ENCODE peak calls at places on chromosomes 13 and 19, in eight cellular contexts. T is K562, X is astrocyte of the spinal cord, U is heart left ventricle, L is body of pancreas, A is dorsolateral prefrontal cortex, C is psoas muscle, I is brain microvascular endothelial cell. V is an unnamed sample.

GRCh38 chr13:93244918-93245280 is 18.3 kb downstream of the GPC6 start:
- DNase-seq in U (no peak), X (peak; percentile 41), C (no peak), A (no peak), I (no peak), T (no peak), L (no peak), V (peak; percentile 79)

GRCh38 chr19:2135474-2136402 is 15.6 kb downstream of the AP3D1 start:
- DNase-seq in A (no peak), T (no peak), L (peak; percentile 24), C (no peak), I (no peak), U (no peak), X (no peak), V (no peak)

GRCh38 chr19:23440791-23441190 is 45.5 kb upstream of the ZNF91 start:
- DNase-seq in L (no peak), U (no peak), I (no peak), X (no peak), A (no peak), T (peak; percentile 26), C (no peak), V (no peak)

GRCh38 chr13:102484329-102484728 is 82.5 kb upstream of the FGF14 start:
- DNase-seq in A (no peak), I (peak; percentile 1), T (no peak), X (peak; percentile 12), L (no peak), U (no peak), C (no peak), V (peak; percentile 26)

GRCh38 chr13:50589651-50590054 is 253.8 kb downstream of the DLEU7 start:
- DNase-seq in C (no peak), U (peak; percentile 36), A (no peak), L (no peak), T (no peak), X (peak; percentile 90), I (peak; percentile 82), V (peak; percentile 86)

GRCh38 chr19:40687525-40688016 is 2.9 kb downstream of the NUMBL start:
- DNase-seq in L (peak; percentile 52), T (peak; percentile 67), X (peak; percentile 26), C (peak; percentile 83), A (peak; percentile 62), I (peak; percentile 75), U (peak; percentile 88), V (peak; percentile 55)

GRCh38 chr19:3360494-3361383 is 5.6 kb upstream of the NFIC start:
- DNase-seq in C (peak; percentile 72), A (peak; percentile 82), L (peak; percentile 75), I (no peak), X (no peak), U (peak; percentile 76), T (peak; percentile 68), V (peak; percentile 54)

GRCh38 chr13:64158910-64159309 is 2743.3 kb upstream of the PCDH20 start:
- DNase-seq in U (no peak), X (peak; percentile 68), T (no peak), A (no peak), C (no peak), I (peak; percentile 63), L (no peak), V (peak; percentile 38)

GRCh38 chr13:44605275-44605674 is 29.1 kb upstream of the TSC22D1 start:
- DNase-seq in C (no peak), U (no peak), I (no peak), A (no peak), X (no peak), L (no peak), T (no peak), V (no peak)

GRCh38 chr13:40402931-40403412 is 263.5 kb downstream of the FOXO1 start:
- DNase-seq in T (no peak), C (no peak), U (no peak), A (no peak), L (no peak), X (peak; percentile 85), I (peak; percentile 85), V (peak; percentile 47)

GRCh38 chr19:38697197-38697596 is 47.1 kb downstream of the CAPN12 start:
- DNase-seq in A (no peak), U (no peak), I (no peak), T (no peak), L (no peak), X (no peak), C (no peak), V (peak; percentile 69)

GRCh38 chr13:59247166-59247565 is 916.6 kb downstream of the DIAPH3 start:
- DNase-seq in C (peak; percentile 23), X (no peak), A (peak; percentile 41), I (no peak), U (peak; percentile 66), T (no peak), L (peak; percentile 55), V (no peak)

GRCh38 chr19:8111376-8111775 is 38.0 kb downstream of the FBN3 start:
- DNase-seq in U (no peak), X (no peak), C (no peak), I (no peak), A (no peak), L (no peak), T (peak; percentile 8), V (no peak)

GRCh38 chr19:57359300-57359699 is 4.1 kb upstream of the TRAPPC2B start:
- DNase-seq in T (no peak), A (no peak), L (no peak), I (no peak), X (no peak), U (no peak), C (no peak), V (no peak)

GRCh38 chr13:43908156-43909126 is 28.7 kb downstream of the LACC1 start:
- DNase-seq in L (no peak), A (no peak), T (no peak), I (peak; percentile 62), C (no peak), U (no peak), X (peak; percentile 90), V (peak; percentile 58)

GRCh38 chr13:67045357-67045756 is 184.8 kb downstream of the PCDH9 start:
- DNase-seq in T (no peak), U (no peak), I (no peak), L (no peak), C (no peak), A (no peak), X (no peak), V (no peak)

GRCh38 chr13:31038834-31039552 is 106.5 kb downstream of the TEX26 start:
- DNase-seq in C (no peak), I (peak; percentile 14), A (no peak), T (no peak), X (peak; percentile 88), U (no peak), L (no peak), V (no peak)

GRCh38 chr19:14419038-14419813 is at the start of gene DDX39A:
- DNase-seq in A (peak; percentile 99), I (peak; percentile 100), L (peak; percentile 99), X (peak; percentile 100), T (peak; percentile 94), U (peak; percentile 99), C (peak; percentile 98), V (peak; percentile 100)

GRCh38 chr19:14413355-14413754 is 5.8 kb downstream of the DDX39A start:
- DNase-seq in X (no peak), I (no peak), T (peak; percentile 19), U (no peak), C (no peak), L (no peak), A (no peak), V (no peak)

GRCh38 chr19:14413765-14414171 is 5.4 kb downstream of the DDX39A start:
- DNase-seq in X (peak; percentile 67), U (no peak), C (no peak), A (no peak), I (no peak), T (peak; percentile 11), L (no peak), V (no peak)

GRCh38 chr19:14416743-14417214 is 2.4 kb downstream of the DDX39A start:
- DNase-seq in C (no peak), L (no peak), T (no peak), U (no peak), I (no peak), X (no peak), A (no peak), V (peak; percentile 80)

GRCh38 chr19:14418743-14419037 is 451 bp downstream of the DDX39A start:
- DNase-seq in T (no peak), U (no peak), X (no peak), A (no peak), C (no peak), L (no peak), I (no peak), V (no peak)
- TF ChIP-seq CTCF in T (no peak), U (no peak), X (no peak), A (no peak), C (no peak), L (no peak), I (no peak), V (no peak)

GRCh38 chr19:4454621-4454951 is 3.0 kb downstream of the UBXN6 start:
- DNase-seq in T (no peak), C (no peak), L (no peak), X (no peak), I (no peak), A (no peak), U (no peak), V (no peak)
- H3K4me3 ChIP-seq in T (peak overlapping the region; percentile 67), C (peak overlapping the region; percentile 74), L (no peak overlapping the region), X (no peak overlapping the region), I (no peak overlapping the region), A (no peak overlapping the region), U (no peak overlapping the region), V (no peak overlapping the region)

DNA sequence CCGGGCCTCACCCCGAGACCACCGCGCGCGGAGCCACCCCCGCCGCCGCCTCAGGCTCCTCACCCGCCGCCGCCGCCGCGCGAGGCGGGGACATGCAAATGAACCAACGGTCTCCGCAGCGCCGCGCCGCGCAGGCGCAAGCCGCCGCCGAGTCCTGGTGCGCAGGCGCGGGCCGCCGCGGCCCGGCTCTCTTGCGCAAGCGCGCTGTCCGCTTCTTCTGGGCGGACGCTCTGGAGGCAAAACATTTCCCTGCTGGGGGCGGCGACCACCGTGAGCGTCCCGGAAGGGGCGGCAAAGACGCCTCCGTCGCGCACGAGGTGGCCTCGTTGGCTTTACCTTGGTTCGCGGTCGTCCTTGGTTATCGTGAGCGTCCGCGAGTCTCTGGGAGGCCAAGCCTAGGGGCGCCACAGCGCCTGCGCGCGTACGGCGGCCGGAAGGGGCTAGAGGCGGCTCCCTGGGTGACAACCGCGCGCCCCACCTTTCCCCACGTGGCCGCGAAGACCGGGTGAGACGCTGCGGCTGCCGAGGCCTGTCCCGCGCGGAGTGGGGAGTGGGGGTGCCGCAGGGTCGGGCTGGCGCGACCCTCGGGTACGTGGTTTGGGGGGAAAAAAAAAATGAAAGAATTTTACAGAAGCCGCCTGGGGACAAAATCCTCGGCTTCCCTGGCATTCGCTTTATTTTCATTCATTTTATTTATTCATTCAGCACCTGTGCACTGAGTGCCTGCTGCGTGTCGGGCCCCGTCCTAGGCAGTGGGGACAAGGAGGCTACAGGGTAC is at the start of the genes ARMC6 and SUGP2:
- DNase-seq in I (peak; percentile 74), T (peak; percentile 97), C (peak; percentile 87), U (peak; percentile 90), L (peak; percentile 87), X (peak; percentile 85), A (peak; percentile 83), V (peak; percentile 87)
- TF ChIP-seq CTCF in I (peak; percentile 3), T (no peak), C (peak; percentile 10), U (no peak), L (no peak), X (no peak), A (peak; percentile 17), V (peak; percentile 9)

DNA sequence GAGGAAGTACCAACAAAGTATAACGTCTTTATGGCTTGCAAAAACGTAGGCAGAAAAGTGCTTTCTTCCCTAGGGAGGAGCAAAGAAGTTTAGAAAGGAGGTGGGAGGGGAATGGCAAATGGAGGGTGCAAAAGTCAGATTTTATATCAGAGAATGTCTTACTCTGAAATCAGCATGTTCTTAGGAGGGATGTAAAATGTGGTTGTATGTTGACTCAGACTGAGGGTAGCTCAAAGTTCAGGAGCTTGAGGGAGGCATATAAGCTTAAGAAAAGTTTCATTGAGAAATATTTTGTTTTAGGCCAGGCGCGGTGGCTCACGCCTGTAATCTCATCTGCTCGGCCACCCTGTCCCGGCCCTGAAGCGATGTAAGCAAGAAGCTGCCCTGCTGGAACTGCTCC is 1.7 kb downstream of the ZNF90 start:
- DNase-seq in U (no peak), T (no peak), X (no peak), A (no peak), C (no peak), L (no peak), I (no peak), V (peak; percentile 10)
- H3K4me3 ChIP-seq in U (no peak overlapping the region), T (no peak overlapping the region), X (no peak overlapping the region), A (no peak overlapping the region), C (no peak overlapping the region), L (no peak overlapping the region), I (no peak overlapping the region), V (peak overlapping the region; percentile 2)